ENCODE peak calls at places on chromosomes 2 and 18, in four cellular contexts. L, F, D and X are unnamed samples.

GRCh38 chr2:102033028-102033749 is 41.4 kb downstream of the IL1R2 start:
- DNase-seq in L (peak), F (peak), D (no peak), X (peak)

GRCh38 chr2:144801766-144802165 is 281.8 kb upstream of the ZEB2 start:
- DNase-seq in L (peak), F (no peak), D (no peak), X (no peak)

GRCh38 chr2:29583104-29583503 is 338.3 kb downstream of the ALK start:
- DNase-seq in L (peak), F (peak), D (no peak), X (no peak)

GRCh38 chr2:114192362-114192761 is 250.1 kb upstream of the DPP10 start:
- DNase-seq in L (peak), F (no peak), D (no peak), X (no peak)

GRCh38 chr18:79962835-79963657 is 1.4 kb upstream of the HSBP1L1 start:
- DNase-seq in L (no peak), F (no peak), D (no peak), X (peak)

GRCh38 chr2:239022437-239023260 is 174.8 kb downstream of the TWIST2 start:
- DNase-seq in L (no peak), F (no peak), D (no peak), X (no peak)

GRCh38 chr18:48709371-48709770 is 170.5 kb downstream of the CTIF start:
- DNase-seq in L (no peak), F (no peak), D (no peak), X (no peak)

GRCh38 chr2:225630824-225631533 is 231.5 kb downstream of the NYAP2 start:
- DNase-seq in L (no peak), F (no peak), D (no peak), X (no peak)

GRCh38 chr2:127957240-127957639 is 70.6 kb downstream of the SAP130 start:
- DNase-seq in L (no peak), F (no peak), D (no peak), X (no peak)

GRCh38 chr2:203572316-203572715 is 37.2 kb upstream of the RAPH1 start:
- DNase-seq in L (no peak), F (no peak), D (no peak), X (no peak)

GRCh38 chr2:241659150-241659739 is 21.8 kb downstream of the ATG4B start:
- DNase-seq in L (peak), F (peak), D (peak), X (peak)

GRCh38 chr2:234454433-234454832 is 42.4 kb downstream of the ARL4C start:
- DNase-seq in L (no peak), F (no peak), D (no peak), X (no peak)

GRCh38 chr2:45651415-45652089 is at the start of gene PRKCE:
- DNase-seq in L (no peak), F (peak), D (peak), X (no peak)

GRCh38 chr18:48868468-48869466 is 82.0 kb downstream of the SMAD7 start:
- DNase-seq in L (no peak), F (peak), D (peak), X (no peak)

GRCh38 chr2:158586491-158586890 is 129.7 kb downstream of the PKP4 start:
- DNase-seq in L (peak), F (no peak), D (no peak), X (no peak)

GRCh38 chr18:55079481-55080350 is 120.5 kb upstream of the CCDC68 start:
- DNase-seq in L (no peak), F (no peak), D (no peak), X (no peak)

GRCh38 chr18:10261315-10262276 is 192.8 kb upstream of the APCDD1 start:
- DNase-seq in L (no peak), F (no peak), D (no peak), X (no peak)